ENCODE peak calls at places on chromosome 6, in nine cellular contexts. T is left lobe of liver; Z is foreskin fibroblast; S is fibroblast of mammary gland; R is stimulated activated naive B cell treated with anti-CD40 and anti-IgM and Interleukin-4, amounts not matched to agents 10 μg/mL and 1 μg/mL and 100 μg/mL, for 72 hours; P is H54; C is AG08395; Q is NCI-H69; M is AG09319. E is an unnamed sample.

GRCh38 chr6:138563650-138564049 is 64.4 kb upstream of the NHSL1 start:
- DNase-seq in Q (peak), Z (no peak), R (no peak), P (no peak), T (no peak), M (no peak), C (no peak), S (no peak), E (no peak)

GRCh38 chr6:121652223-121652622 is 216.8 kb downstream of the GJA1 start:
- DNase-seq in Z (no peak), C (no peak), Q (no peak), P (no peak), M (no peak), T (no peak), S (no peak), R (no peak), E (no peak)

GRCh38 chr6:104421650-104422049 is 438.1 kb downstream of the HACE1 start:
- DNase-seq in Q (no peak), S (no peak), C (no peak), P (no peak), M (no peak), R (no peak), T (no peak), Z (no peak), E (no peak)

GRCh38 chr6:2854394-2854982 is 12.8 kb upstream of the SERPINB1 start:
- DNase-seq in R (peak), C (no peak), P (no peak), Q (no peak), T (no peak), S (peak), M (no peak), Z (no peak), E (no peak)

GRCh38 chr6:28941681-28942448 is 18.1 kb upstream of the TRIM27 start:
- DNase-seq in P (no peak), Q (peak), Z (no peak), T (no peak), S (no peak), C (peak), M (no peak), R (no peak), E (peak)

GRCh38 chr6:169824021-169824420 is 72.6 kb downstream of the ERMARD start:
- DNase-seq in S (no peak), M (no peak), Z (no peak), T (no peak), R (no peak), Q (peak), C (no peak), P (no peak), E (no peak)

GRCh38 chr6:75882734-75883133 is 133.7 kb downstream of the MYO6 start:
- DNase-seq in M (peak), Z (peak), P (no peak), R (no peak), T (no peak), S (peak), C (peak), Q (no peak), E (peak)

GRCh38 chr6:145086197-145086596 is 649.1 kb downstream of the EPM2A start:
- DNase-seq in P (no peak), S (peak), M (no peak), C (no peak), R (no peak), Q (peak), T (no peak), Z (no peak), E (no peak)

E was measured in EL.